ENCODE peak calls at places on chromosome 12, in nine cellular contexts. F is prostate gland, U is stomach, M is esophagus muscularis mucosa, G is breast epithelium, Y is suprapubic skin, L is spleen, V is sigmoid colon, W is K562. B is an unnamed sample.

GRCh38 chr12:46891306-46891705 is 65.5 kb upstream of the SLC38A4 start:
- DNase-seq in V (no peak), G (no peak), M (no peak), U (no peak), Y (no peak), L (no peak), F (no peak), W (no peak), B (no peak)

GRCh38 chr12:76878045-76878898 is 547 bp downstream of the CSRP2 start:
- DNase-seq in W (peak), Y (peak), M (peak), L (no peak), V (no peak), F (peak), U (no peak), G (no peak), B (no peak)

GRCh38 chr12:112536367-112536730 is 117.6 kb downstream of the PTPN11 start:
- DNase-seq in L (no peak), V (no peak), G (no peak), M (no peak), U (no peak), Y (no peak), F (no peak), W (no peak), B (no peak)

GRCh38 chr12:44021471-44021971 is 185.6 kb downstream of the TMEM117 start:
- DNase-seq in V (no peak), W (no peak), U (no peak), Y (no peak), M (no peak), G (no peak), L (no peak), F (no peak), B (no peak)

GRCh38 chr12:82089369-82090121 is 268.6 kb downstream of the CCDC59 start:
- DNase-seq in F (no peak), Y (no peak), M (no peak), U (no peak), V (no peak), L (no peak), G (no peak), W (no peak), B (no peak)

GRCh38 chr12:65004270-65004669 is 116.8 kb downstream of the WIF1 start:
- DNase-seq in M (no peak), U (no peak), V (no peak), F (peak), L (no peak), Y (no peak), W (no peak), G (no peak), B (no peak)

GRCh38 chr12:95615735-95616134 is 64.5 kb upstream of the USP44 start:
- DNase-seq in L (no peak), M (no peak), G (no peak), U (no peak), V (no peak), Y (no peak), F (no peak), W (no peak), B (no peak)

GRCh38 chr12:123071401-123072304 is 79.2 kb downstream of the PITPNM2 start:
- DNase-seq in W (no peak), G (no peak), F (no peak), M (no peak), L (no peak), Y (peak), V (peak), U (no peak), B (no peak)

GRCh38 chr12:98939350-98939749 is 294.3 kb downstream of the APAF1 start:
- DNase-seq in M (no peak), V (no peak), F (no peak), G (no peak), Y (no peak), U (no peak), W (no peak), L (no peak), B (no peak)

GRCh38 chr12:105748806-105749600 is 389.8 kb downstream of the NUAK1 start:
- DNase-seq in G (peak), M (no peak), F (peak), Y (no peak), U (no peak), W (no peak), V (no peak), L (no peak), B (no peak)

DNA sequence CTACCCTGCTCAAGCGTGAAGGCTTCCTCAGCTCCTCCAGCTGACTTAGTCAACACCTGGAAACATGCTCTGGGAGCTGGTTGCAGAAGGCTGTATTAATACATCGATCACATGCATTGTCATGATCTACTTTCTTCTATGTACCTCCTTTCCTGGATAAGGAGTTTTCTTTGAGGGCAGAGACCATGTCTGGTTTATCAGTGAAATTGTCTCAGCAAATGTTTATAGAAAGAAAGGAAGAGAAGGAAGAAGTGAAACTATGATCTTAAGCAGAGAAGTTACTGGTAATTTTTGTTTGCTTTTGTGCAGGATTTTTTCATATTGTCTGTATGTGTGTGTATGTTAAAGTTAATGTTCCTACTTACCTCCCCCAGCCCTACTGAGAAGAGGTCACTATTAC is 4.5 kb downstream of the DYRK4 start:
- DNase-seq in L (no peak), W (no peak), Y (no peak), V (no peak), U (no peak), F (no peak), G (no peak), M (peak), B (no peak)
- H3K27ac ChIP-seq in L (peak), W (no peak), Y (no peak), V (no peak), U (no peak), F (no peak), G (no peak), M (no peak), B (no peak)

DNA sequence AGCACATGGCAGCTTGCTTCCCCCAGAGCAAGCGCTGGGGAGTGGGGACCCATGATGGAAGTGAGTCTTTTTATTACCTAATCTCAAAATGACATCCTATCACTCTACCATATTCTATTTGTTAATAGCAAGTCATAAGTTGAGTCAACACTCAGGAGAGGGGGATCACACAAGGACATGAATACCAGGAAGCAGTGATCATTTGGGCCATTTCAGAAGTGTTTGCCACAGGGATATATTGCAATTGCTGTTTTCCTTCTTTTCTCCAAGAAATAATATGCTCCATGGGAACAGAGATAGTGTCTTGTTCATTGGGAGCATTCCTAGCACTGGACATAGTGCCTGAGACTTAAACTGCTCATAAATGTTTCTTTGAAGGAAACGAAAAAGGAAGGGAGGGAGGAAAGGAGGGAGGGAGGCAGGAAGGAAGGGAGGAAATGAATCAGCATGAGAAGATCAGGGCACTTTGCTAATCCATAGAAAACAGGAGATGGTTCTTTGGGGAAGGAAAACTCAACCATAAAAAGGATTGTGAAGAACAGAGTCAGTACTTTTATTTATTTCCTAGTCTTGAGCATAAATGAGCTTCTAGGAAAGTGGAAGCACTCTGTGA is 39.2 kb upstream of the EEA1 start:
- DNase-seq in F (no peak), L (no peak), V (no peak), M (no peak), U (no peak), W (no peak), G (no peak), Y (no peak), B (no peak)
- TF ChIP-seq POLR2AphosphoS5 in F (no peak), L (no peak), V (no peak), M (no peak), U (no peak), W (no peak), G (no peak), Y (no peak), B (no peak)

GRCh38 chr12:119693006-119693405 is 25.1 kb downstream of the PRKAB1 start:
- DNase-seq in Y (no peak), F (peak), G (no peak), V (no peak), L (no peak), W (no peak), M (no peak), U (peak), B (no peak)
- TF ChIP-seq POLR2A in Y (no peak), F (no peak), G (no peak), V (no peak), L (no peak), W (no peak), M (no peak), U (no peak), B (no peak)

GRCh38 chr12:103043531-103044445 is 86.3 kb downstream of the ASCL1 start:
- DNase-seq in Y (no peak), M (no peak), L (no peak), U (no peak), W (no peak), F (no peak), G (no peak), V (no peak), B (no peak)
- H3K27ac ChIP-seq in Y (no peak), M (no peak), L (no peak), U (no peak), W (no peak), F (no peak), G (no peak), V (no peak), B (no peak)

GRCh38 chr12:30794591-30795409 is 40.0 kb upstream of the CAPRIN2 start:
- DNase-seq in L (no peak), U (no peak), M (no peak), G (no peak), Y (no peak), W (no peak), V (no peak), F (no peak), B (no peak)
- TF ChIP-seq POLR2AphosphoS5 in L (no peak), U (no peak), M (no peak), G (no peak), Y (no peak), W (no peak), V (no peak), F (no peak), B (no peak)